ENCODE peak calls at places on chromosome 6, in nine cellular contexts. D, K, R, F, S, C, Y, G and P are unnamed samples.

GRCh38 chr6:105879902-105880547 is 206.1 kb upstream of the PRDM1 start:
- DNase-seq in D (peak; percentile 61), K (no peak), R (no peak), F (no peak), S (no peak), C (no peak), Y (no peak), G (no peak), P (no peak)

GRCh38 chr6:40538556-40538955 is 48.6 kb downstream of the LRFN2 start:
- DNase-seq in D (no peak), K (no peak), R (no peak), F (no peak), S (no peak), C (no peak), Y (no peak), G (no peak), P (no peak)

GRCh38 chr6:124885171-124885570 is 77.1 kb upstream of the RNF217 start:
- DNase-seq in D (no peak), K (no peak), R (no peak), F (no peak), S (no peak), C (no peak), Y (no peak), G (no peak), P (no peak)

GRCh38 chr6:147510949-147511590 is 2.6 kb downstream of the SAMD5 start:
- DNase-seq in D (no peak), K (no peak), R (no peak), F (no peak), S (no peak), C (no peak), Y (no peak), G (no peak), P (no peak)

GRCh38 chr6:30568245-30568644 is 3.0 kb upstream of the ABCF1 start:
- DNase-seq in D (no peak), K (no peak), R (no peak), F (peak; percentile 40), S (no peak), C (no peak), Y (no peak), G (no peak), P (no peak)

GRCh38 chr6:46491789-46492547 is 719 bp upstream of the RCAN2 start:
- DNase-seq in D (peak; percentile 50), K (peak; percentile 57), R (no peak), F (no peak), S (no peak), C (no peak), Y (peak; percentile 56), G (peak; percentile 48), P (no peak)

GRCh38 chr6:104449918-104450317 is 409.8 kb downstream of the HACE1 start:
- DNase-seq in D (no peak), K (no peak), R (no peak), F (no peak), S (no peak), C (no peak), Y (no peak), G (no peak), P (no peak)

GRCh38 chr6:32857156-32857891 is 3.3 kb downstream of the PSMB9 start:
- DNase-seq in D (no peak), K (no peak), R (no peak), F (no peak), S (no peak), C (no peak), Y (no peak), G (no peak), P (no peak)

GRCh38 chr6:1840491-1841121 is 230.9 kb downstream of the FOXC1 start:
- DNase-seq in D (no peak), K (no peak), R (no peak), F (no peak), S (no peak), C (no peak), Y (peak; percentile 75), G (no peak), P (no peak)

GRCh38 chr6:144657691-144658090 is 372.6 kb downstream of the UTRN start:
- DNase-seq in D (no peak), K (no peak), R (no peak), F (no peak), S (no peak), C (no peak), Y (peak; percentile 96), G (no peak), P (no peak)

DNA sequence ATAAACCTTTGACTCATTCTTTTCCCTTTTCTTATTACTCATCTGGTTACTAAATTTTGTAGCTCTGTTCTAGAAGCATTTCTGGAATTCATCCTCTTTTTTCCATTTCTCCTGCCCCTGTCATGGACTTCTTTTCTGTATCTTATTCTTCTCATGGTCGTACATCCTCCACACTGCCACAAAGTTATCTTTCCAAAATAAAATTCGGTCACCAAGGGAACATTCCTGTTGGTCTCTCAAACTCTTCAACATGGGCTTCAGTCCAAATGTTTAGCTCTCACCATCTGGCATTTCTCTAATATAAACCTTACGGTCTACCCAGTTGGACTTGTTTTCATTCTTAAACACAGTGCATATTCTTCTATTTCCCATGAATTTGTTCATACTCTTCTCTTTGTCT is 428.8 kb upstream of the ID4 start:
- DNase-seq in D (no peak), K (no peak), R (no peak), F (no peak), S (no peak), C (no peak), Y (no peak), G (no peak), P (no peak)
- H3K9me3 ChIP-seq in D (peaks cover 24% of the 10 kb centered on the region), K (peaks cover 42% of the 10 kb centered on the region), R (peaks cover 5% of the 10 kb centered on the region), F (no peaks in the 10 kb centered on the region), S (no peaks in the 10 kb centered on the region), C (peaks cover 20% of the 10 kb centered on the region), Y (no peaks in the 10 kb centered on the region), G (peaks cover 13% of the 10 kb centered on the region), P (no peaks in the 10 kb centered on the region)

DNA sequence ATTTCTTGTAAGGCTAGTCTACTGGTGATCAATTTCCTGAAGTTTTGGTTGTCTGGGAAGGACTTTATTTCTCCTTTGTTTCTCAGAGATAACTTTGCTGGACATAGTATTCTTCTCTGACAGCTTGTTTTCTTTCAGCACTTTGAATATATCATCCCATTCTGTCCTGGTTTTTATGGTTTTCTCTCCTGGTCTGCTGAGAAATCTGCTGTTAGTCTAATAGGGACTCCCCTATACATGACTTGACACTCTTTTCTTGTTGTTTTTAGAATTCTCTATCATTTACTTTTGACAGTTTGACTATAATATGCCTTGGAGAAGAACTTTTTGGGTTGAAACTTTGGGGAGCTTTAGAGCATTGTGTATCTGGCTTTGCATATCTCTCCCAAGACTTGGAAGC is 112.5 kb downstream of the PRL start:
- DNase-seq in D (no peak), K (no peak), R (no peak), F (no peak), S (no peak), C (no peak), Y (no peak), G (no peak), P (no peak)
- H3K9me3 ChIP-seq in D (peaks cover 15% of the 10 kb centered on the region), K (peaks cover 46% of the 10 kb centered on the region), R (no peaks in the 10 kb centered on the region), F (no peaks in the 10 kb centered on the region), S (peaks cover 9% of the 10 kb centered on the region), C (peaks cover 34% of the 10 kb centered on the region), Y (no peaks in the 10 kb centered on the region), G (peaks cover 59% of the 10 kb centered on the region), P (no peaks in the 10 kb centered on the region)

GRCh38 chr6:170183521-170183920 is 107.4 kb downstream of the DLL1 start:
- DNase-seq in D (no peak), K (no peak), R (no peak), F (no peak), S (no peak), C (no peak), Y (no peak), G (no peak), P (no peak)
- H3K9me3 ChIP-seq in D (no peaks in the 10 kb centered on the region), K (no peaks in the 10 kb centered on the region), R (peaks cover 27% of the 10 kb centered on the region), F (no peaks in the 10 kb centered on the region), S (no peaks in the 10 kb centered on the region), C (no peaks in the 10 kb centered on the region), Y (peaks cover 6% of the 10 kb centered on the region), G (no peaks in the 10 kb centered on the region), P (no peaks in the 10 kb centered on the region)

DNA sequence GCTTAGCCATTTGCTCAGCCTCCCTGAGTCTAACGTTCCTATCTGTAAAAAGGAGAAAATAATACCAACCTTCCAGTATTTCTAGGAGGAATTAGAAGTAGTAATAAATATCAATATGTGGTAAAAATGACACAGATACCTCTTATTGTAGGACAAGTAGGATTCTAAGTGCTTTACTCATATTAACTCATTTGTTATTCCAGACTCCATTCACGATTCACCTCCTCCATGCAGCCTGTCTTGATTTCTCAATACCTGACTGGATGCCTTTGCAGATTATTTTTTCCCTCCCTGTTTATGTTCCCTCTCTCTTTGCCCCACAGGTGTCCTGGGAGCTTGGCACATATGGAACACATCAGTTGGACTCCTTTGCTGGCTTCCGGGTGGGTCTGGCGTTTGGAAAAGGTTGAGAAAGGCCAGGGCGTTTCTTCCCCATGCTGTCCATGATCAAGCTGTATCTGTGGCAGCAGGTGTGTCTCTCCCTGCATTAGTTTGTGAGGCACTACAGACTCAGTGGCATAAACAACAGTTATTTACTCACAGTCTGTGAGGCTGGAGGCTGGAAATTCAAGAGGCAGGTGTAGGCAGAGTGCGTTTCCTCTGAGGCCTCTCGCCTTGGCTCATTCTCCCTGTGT is 10.7 kb upstream of the DUSP22 start:
- DNase-seq in D (no peak), K (no peak), R (no peak), F (no peak), S (no peak), C (no peak), Y (no peak), G (no peak), P (no peak)
- H3K9me3 ChIP-seq in D (no peaks in the 10 kb centered on the region), K (no peaks in the 10 kb centered on the region), R (peaks cover 1% of the 10 kb centered on the region), F (no peaks in the 10 kb centered on the region), S (no peaks in the 10 kb centered on the region), C (no peaks in the 10 kb centered on the region), Y (no peaks in the 10 kb centered on the region), G (no peaks in the 10 kb centered on the region), P (no peaks in the 10 kb centered on the region)

GRCh38 chr6:159512104-159512503 is 180.9 kb downstream of the SOD2 start:
- DNase-seq in D (no peak), K (no peak), R (no peak), F (no peak), S (no peak), C (no peak), Y (no peak), G (no peak), P (no peak)
- H3K9me3 ChIP-seq in D (no peaks in the 10 kb centered on the region), K (peaks cover 18% of the 10 kb centered on the region), R (no peaks in the 10 kb centered on the region), F (no peaks in the 10 kb centered on the region), S (no peaks in the 10 kb centered on the region), C (peaks cover 10% of the 10 kb centered on the region), Y (no peaks in the 10 kb centered on the region), G (no peaks in the 10 kb centered on the region), P (no peaks in the 10 kb centered on the region)